ENCODE peak calls at places on chromosome 20, in ten cellular contexts. One of them, this sample, is unnamed.

GRCh38 chr20:63542696-63543095 is 4.9 kb downstream of the SRMS start:
- DNase-seq in NCI-H510A treated with DMSO at 0.1 percent for 48 hours: no peak
- DNase-seq in stimulated activated CD4-positive, alpha-beta T cell treated with anti-CD3 and anti-CD28 coated beads, Interleukin-15, amount 100 ng/mL, for 24 hours: no peak
- DNase-seq in neuronal stem cell: no peak
- DNase-seq in fibroblast of villous mesenchyme: no peak
- DNase-seq in HS-5: no peak
- DNase-seq in GM23248: no peak
- DNase-seq in LHCN-M2: no peak
- DNase-seq in mucosa of gallbladder: no peak
- DNase-seq in neural progenitor cell: no peak
- DNase-seq in this sample: no peak

GRCh38 chr20:9912858-9913434 is 74.1 kb upstream of the PAK5 start:
- DNase-seq in NCI-H510A treated with DMSO at 0.1 percent for 48 hours: peak
- DNase-seq in stimulated activated CD4-positive, alpha-beta T cell treated with anti-CD3 and anti-CD28 coated beads, Interleukin-15, amount 100 ng/mL, for 24 hours: peak
- DNase-seq in neuronal stem cell: peak
- DNase-seq in fibroblast of villous mesenchyme: peak
- DNase-seq in HS-5: peak
- DNase-seq in GM23248: peak
- DNase-seq in LHCN-M2: peak
- DNase-seq in mucosa of gallbladder: peak
- DNase-seq in neural progenitor cell: peak
- DNase-seq in this sample: peak

GRCh38 chr20:62583424-62583920 is 58.8 kb upstream of the SLCO4A1 start:
- DNase-seq in NCI-H510A treated with DMSO at 0.1 percent for 48 hours: no peak
- DNase-seq in stimulated activated CD4-positive, alpha-beta T cell treated with anti-CD3 and anti-CD28 coated beads, Interleukin-15, amount 100 ng/mL, for 24 hours: no peak
- DNase-seq in neuronal stem cell: no peak
- DNase-seq in fibroblast of villous mesenchyme: no peak
- DNase-seq in HS-5: no peak
- DNase-seq in GM23248: peak
- DNase-seq in LHCN-M2: peak
- DNase-seq in mucosa of gallbladder: peak
- DNase-seq in neural progenitor cell: peak
- DNase-seq in this sample: no peak

GRCh38 chr20:59435496-59435895 is 135.1 kb downstream of the EDN3 start:
- DNase-seq in NCI-H510A treated with DMSO at 0.1 percent for 48 hours: no peak
- DNase-seq in stimulated activated CD4-positive, alpha-beta T cell treated with anti-CD3 and anti-CD28 coated beads, Interleukin-15, amount 100 ng/mL, for 24 hours: no peak
- DNase-seq in neuronal stem cell: no peak
- DNase-seq in fibroblast of villous mesenchyme: no peak
- DNase-seq in HS-5: no peak
- DNase-seq in GM23248: no peak
- DNase-seq in LHCN-M2: no peak
- DNase-seq in mucosa of gallbladder: no peak
- DNase-seq in neural progenitor cell: no peak
- DNase-seq in this sample: no peak

GRCh38 chr20:56453347-56453746 is 15.1 kb upstream of the RTF2 start:
- DNase-seq in NCI-H510A treated with DMSO at 0.1 percent for 48 hours: no peak
- DNase-seq in stimulated activated CD4-positive, alpha-beta T cell treated with anti-CD3 and anti-CD28 coated beads, Interleukin-15, amount 100 ng/mL, for 24 hours: no peak
- DNase-seq in neuronal stem cell: no peak
- DNase-seq in fibroblast of villous mesenchyme: no peak
- DNase-seq in HS-5: no peak
- DNase-seq in GM23248: no peak
- DNase-seq in LHCN-M2: no peak
- DNase-seq in mucosa of gallbladder: no peak
- DNase-seq in neural progenitor cell: no peak
- DNase-seq in this sample: no peak

GRCh38 chr20:47360489-47361267 is 4.2 kb upstream of the ZMYND8 start:
- DNase-seq in NCI-H510A treated with DMSO at 0.1 percent for 48 hours: peak
- DNase-seq in stimulated activated CD4-positive, alpha-beta T cell treated with anti-CD3 and anti-CD28 coated beads, Interleukin-15, amount 100 ng/mL, for 24 hours: no peak
- DNase-seq in neuronal stem cell: peak
- DNase-seq in fibroblast of villous mesenchyme: peak
- DNase-seq in HS-5: no peak
- DNase-seq in GM23248: peak
- DNase-seq in LHCN-M2: peak
- DNase-seq in mucosa of gallbladder: peak
- DNase-seq in neural progenitor cell: peak
- DNase-seq in this sample: peak

GRCh38 chr20:18904624-18905023 is 91.0 kb downstream of the SCP2D1 start:
- DNase-seq in NCI-H510A treated with DMSO at 0.1 percent for 48 hours: peak
- DNase-seq in stimulated activated CD4-positive, alpha-beta T cell treated with anti-CD3 and anti-CD28 coated beads, Interleukin-15, amount 100 ng/mL, for 24 hours: no peak
- DNase-seq in neuronal stem cell: no peak
- DNase-seq in fibroblast of villous mesenchyme: no peak
- DNase-seq in HS-5: no peak
- DNase-seq in GM23248: peak
- DNase-seq in LHCN-M2: no peak
- DNase-seq in mucosa of gallbladder: peak
- DNase-seq in neural progenitor cell: peak
- DNase-seq in this sample: no peak

GRCh38 chr20:1383621-1384404 is 9.0 kb downstream of the FKBP1A start:
- DNase-seq in NCI-H510A treated with DMSO at 0.1 percent for 48 hours: peak
- DNase-seq in stimulated activated CD4-positive, alpha-beta T cell treated with anti-CD3 and anti-CD28 coated beads, Interleukin-15, amount 100 ng/mL, for 24 hours: no peak
- DNase-seq in neuronal stem cell: no peak
- DNase-seq in fibroblast of villous mesenchyme: no peak
- DNase-seq in HS-5: no peak
- DNase-seq in GM23248: no peak
- DNase-seq in LHCN-M2: no peak
- DNase-seq in mucosa of gallbladder: no peak
- DNase-seq in neural progenitor cell: no peak
- DNase-seq in this sample: no peak

GRCh38 chr20:3106658-3107463 is 22.3 kb upstream of the AVP start:
- DNase-seq in NCI-H510A treated with DMSO at 0.1 percent for 48 hours: peak
- DNase-seq in stimulated activated CD4-positive, alpha-beta T cell treated with anti-CD3 and anti-CD28 coated beads, Interleukin-15, amount 100 ng/mL, for 24 hours: no peak
- DNase-seq in neuronal stem cell: no peak
- DNase-seq in fibroblast of villous mesenchyme: no peak
- DNase-seq in HS-5: no peak
- DNase-seq in GM23248: no peak
- DNase-seq in LHCN-M2: no peak
- DNase-seq in mucosa of gallbladder: no peak
- DNase-seq in neural progenitor cell: peak
- DNase-seq in this sample: no peak

GRCh38 chr20:34240698-34241615 is at the start of gene ASIP:
- DNase-seq in NCI-H510A treated with DMSO at 0.1 percent for 48 hours: no peak
- DNase-seq in stimulated activated CD4-positive, alpha-beta T cell treated with anti-CD3 and anti-CD28 coated beads, Interleukin-15, amount 100 ng/mL, for 24 hours: no peak
- DNase-seq in neuronal stem cell: no peak
- DNase-seq in fibroblast of villous mesenchyme: no peak
- DNase-seq in HS-5: no peak
- DNase-seq in GM23248: no peak
- DNase-seq in LHCN-M2: no peak
- DNase-seq in mucosa of gallbladder: no peak
- DNase-seq in neural progenitor cell: no peak
- DNase-seq in this sample: no peak

GRCh38 chr20:58393299-58393698 is 4.3 kb downstream of the VAPB start:
- DNase-seq in NCI-H510A treated with DMSO at 0.1 percent for 48 hours: no peak
- DNase-seq in stimulated activated CD4-positive, alpha-beta T cell treated with anti-CD3 and anti-CD28 coated beads, Interleukin-15, amount 100 ng/mL, for 24 hours: no peak
- DNase-seq in neuronal stem cell: no peak
- DNase-seq in fibroblast of villous mesenchyme: peak
- DNase-seq in HS-5: no peak
- DNase-seq in GM23248: peak
- DNase-seq in LHCN-M2: peak
- DNase-seq in mucosa of gallbladder: no peak
- DNase-seq in neural progenitor cell: no peak
- DNase-seq in this sample: no peak

GRCh38 chr20:63653974-63654680 is 903 bp upstream of the STMN3 start:
- DNase-seq in NCI-H510A treated with DMSO at 0.1 percent for 48 hours: no peak
- DNase-seq in stimulated activated CD4-positive, alpha-beta T cell treated with anti-CD3 and anti-CD28 coated beads, Interleukin-15, amount 100 ng/mL, for 24 hours: no peak
- DNase-seq in neuronal stem cell: no peak
- DNase-seq in fibroblast of villous mesenchyme: no peak
- DNase-seq in HS-5: no peak
- DNase-seq in GM23248: no peak
- DNase-seq in LHCN-M2: no peak
- DNase-seq in mucosa of gallbladder: no peak
- DNase-seq in neural progenitor cell: no peak
- DNase-seq in this sample: no peak

GRCh38 chr20:53895385-53895755 is 175.0 kb downstream of the BCAS1 start:
- DNase-seq in NCI-H510A treated with DMSO at 0.1 percent for 48 hours: no peak
- DNase-seq in stimulated activated CD4-positive, alpha-beta T cell treated with anti-CD3 and anti-CD28 coated beads, Interleukin-15, amount 100 ng/mL, for 24 hours: no peak
- DNase-seq in neuronal stem cell: no peak
- DNase-seq in fibroblast of villous mesenchyme: no peak
- DNase-seq in HS-5: no peak
- DNase-seq in GM23248: no peak
- DNase-seq in LHCN-M2: no peak
- DNase-seq in mucosa of gallbladder: no peak
- DNase-seq in neural progenitor cell: no peak
- DNase-seq in this sample: no peak

GRCh38 chr20:38523697-38524096 is 51.1 kb downstream of the RALGAPB start:
- DNase-seq in NCI-H510A treated with DMSO at 0.1 percent for 48 hours: no peak
- DNase-seq in stimulated activated CD4-positive, alpha-beta T cell treated with anti-CD3 and anti-CD28 coated beads, Interleukin-15, amount 100 ng/mL, for 24 hours: no peak
- DNase-seq in neuronal stem cell: no peak
- DNase-seq in fibroblast of villous mesenchyme: peak
- DNase-seq in HS-5: peak
- DNase-seq in GM23248: peak
- DNase-seq in LHCN-M2: peak
- DNase-seq in mucosa of gallbladder: no peak
- DNase-seq in neural progenitor cell: no peak
- DNase-seq in this sample: no peak

GRCh38 chr20:1102016-1102415 is 16.4 kb upstream of the PSMF1 start:
- DNase-seq in NCI-H510A treated with DMSO at 0.1 percent for 48 hours: no peak
- DNase-seq in stimulated activated CD4-positive, alpha-beta T cell treated with anti-CD3 and anti-CD28 coated beads, Interleukin-15, amount 100 ng/mL, for 24 hours: no peak
- DNase-seq in neuronal stem cell: no peak
- DNase-seq in fibroblast of villous mesenchyme: no peak
- DNase-seq in HS-5: no peak
- DNase-seq in GM23248: no peak
- DNase-seq in LHCN-M2: no peak
- DNase-seq in mucosa of gallbladder: no peak
- DNase-seq in neural progenitor cell: no peak
- DNase-seq in this sample: no peak

GRCh38 chr20:5001174-5002076 is at the start of gene SLC23A2:
- DNase-seq in NCI-H510A treated with DMSO at 0.1 percent for 48 hours: peak
- DNase-seq in stimulated activated CD4-positive, alpha-beta T cell treated with anti-CD3 and anti-CD28 coated beads, Interleukin-15, amount 100 ng/mL, for 24 hours: peak
- DNase-seq in neuronal stem cell: no peak
- DNase-seq in fibroblast of villous mesenchyme: no peak
- DNase-seq in HS-5: no peak
- DNase-seq in GM23248: peak
- DNase-seq in LHCN-M2: no peak
- DNase-seq in mucosa of gallbladder: peak
- DNase-seq in neural progenitor cell: peak
- DNase-seq in this sample: no peak

GRCh38 chr20:3471397-3472021 is 691 bp downstream of the ATRN start:
- DNase-seq in NCI-H510A treated with DMSO at 0.1 percent for 48 hours: no peak
- DNase-seq in stimulated activated CD4-positive, alpha-beta T cell treated with anti-CD3 and anti-CD28 coated beads, Interleukin-15, amount 100 ng/mL, for 24 hours: no peak
- DNase-seq in neuronal stem cell: no peak
- DNase-seq in fibroblast of villous mesenchyme: no peak
- DNase-seq in HS-5: no peak
- DNase-seq in GM23248: peak
- DNase-seq in LHCN-M2: no peak
- DNase-seq in mucosa of gallbladder: no peak
- DNase-seq in neural progenitor cell: peak
- DNase-seq in this sample: no peak

GRCh38 chr20:44540834-44541233 is 19.0 kb upstream of the SERINC3 start:
- DNase-seq in NCI-H510A treated with DMSO at 0.1 percent for 48 hours: no peak
- DNase-seq in stimulated activated CD4-positive, alpha-beta T cell treated with anti-CD3 and anti-CD28 coated beads, Interleukin-15, amount 100 ng/mL, for 24 hours: no peak
- DNase-seq in neuronal stem cell: no peak
- DNase-seq in fibroblast of villous mesenchyme: peak
- DNase-seq in HS-5: no peak
- DNase-seq in GM23248: peak
- DNase-seq in LHCN-M2: peak
- DNase-seq in mucosa of gallbladder: no peak
- DNase-seq in neural progenitor cell: no peak
- DNase-seq in this sample: no peak

GRCh38 chr20:53870426-53871199 is 199.8 kb downstream of the BCAS1 start:
- DNase-seq in NCI-H510A treated with DMSO at 0.1 percent for 48 hours: peak
- DNase-seq in stimulated activated CD4-positive, alpha-beta T cell treated with anti-CD3 and anti-CD28 coated beads, Interleukin-15, amount 100 ng/mL, for 24 hours: no peak
- DNase-seq in neuronal stem cell: no peak
- DNase-seq in fibroblast of villous mesenchyme: no peak
- DNase-seq in HS-5: no peak
- DNase-seq in GM23248: peak
- DNase-seq in LHCN-M2: no peak
- DNase-seq in mucosa of gallbladder: no peak
- DNase-seq in neural progenitor cell: no peak
- DNase-seq in this sample: no peak

GRCh38 chr20:56710577-56711465 is 81.7 kb downstream of the TFAP2C start:
- DNase-seq in NCI-H510A treated with DMSO at 0.1 percent for 48 hours: no peak
- DNase-seq in stimulated activated CD4-positive, alpha-beta T cell treated with anti-CD3 and anti-CD28 coated beads, Interleukin-15, amount 100 ng/mL, for 24 hours: no peak
- DNase-seq in neuronal stem cell: no peak
- DNase-seq in fibroblast of villous mesenchyme: peak
- DNase-seq in HS-5: peak
- DNase-seq in GM23248: peak
- DNase-seq in LHCN-M2: no peak
- DNase-seq in mucosa of gallbladder: no peak
- DNase-seq in neural progenitor cell: no peak
- DNase-seq in this sample: no peak

GRCh38 chr20:50360218-50360672 is 149.9 kb upstream of the PTPN1 start:
- DNase-seq in NCI-H510A treated with DMSO at 0.1 percent for 48 hours: peak
- DNase-seq in stimulated activated CD4-positive, alpha-beta T cell treated with anti-CD3 and anti-CD28 coated beads, Interleukin-15, amount 100 ng/mL, for 24 hours: no peak
- DNase-seq in neuronal stem cell: no peak
- DNase-seq in fibroblast of villous mesenchyme: no peak
- DNase-seq in HS-5: no peak
- DNase-seq in GM23248: no peak
- DNase-seq in LHCN-M2: no peak
- DNase-seq in mucosa of gallbladder: no peak
- DNase-seq in neural progenitor cell: no peak
- DNase-seq in this sample: no peak

GRCh38 chr20:61778485-61778863 is 287.2 kb downstream of the TAF4 start:
- DNase-seq in NCI-H510A treated with DMSO at 0.1 percent for 48 hours: no peak
- DNase-seq in stimulated activated CD4-positive, alpha-beta T cell treated with anti-CD3 and anti-CD28 coated beads, Interleukin-15, amount 100 ng/mL, for 24 hours: no peak
- DNase-seq in neuronal stem cell: no peak
- DNase-seq in fibroblast of villous mesenchyme: no peak
- DNase-seq in HS-5: no peak
- DNase-seq in GM23248: no peak
- DNase-seq in LHCN-M2: no peak
- DNase-seq in mucosa of gallbladder: no peak
- DNase-seq in neural progenitor cell: no peak
- DNase-seq in this sample: no peak

GRCh38 chr20:41218466-41218865 is 81.1 kb downstream of the PLCG1 start:
- DNase-seq in NCI-H510A treated with DMSO at 0.1 percent for 48 hours: no peak
- DNase-seq in stimulated activated CD4-positive, alpha-beta T cell treated with anti-CD3 and anti-CD28 coated beads, Interleukin-15, amount 100 ng/mL, for 24 hours: no peak
- DNase-seq in neuronal stem cell: no peak
- DNase-seq in fibroblast of villous mesenchyme: peak
- DNase-seq in HS-5: no peak
- DNase-seq in GM23248: peak
- DNase-seq in LHCN-M2: peak
- DNase-seq in mucosa of gallbladder: no peak
- DNase-seq in neural progenitor cell: no peak
- DNase-seq in this sample: no peak

GRCh38 chr20:63500902-63501817 is 2.3 kb upstream of the EEF1A2 start:
- DNase-seq in NCI-H510A treated with DMSO at 0.1 percent for 48 hours: no peak
- DNase-seq in stimulated activated CD4-positive, alpha-beta T cell treated with anti-CD3 and anti-CD28 coated beads, Interleukin-15, amount 100 ng/mL, for 24 hours: no peak
- DNase-seq in neuronal stem cell: no peak
- DNase-seq in fibroblast of villous mesenchyme: no peak
- DNase-seq in HS-5: no peak
- DNase-seq in GM23248: no peak
- DNase-seq in LHCN-M2: no peak
- DNase-seq in mucosa of gallbladder: no peak
- DNase-seq in neural progenitor cell: no peak
- DNase-seq in this sample: no peak

GRCh38 chr20:48631114-48632016 is 196.4 kb downstream of the PREX1 start:
- DNase-seq in NCI-H510A treated with DMSO at 0.1 percent for 48 hours: no peak
- DNase-seq in stimulated activated CD4-positive, alpha-beta T cell treated with anti-CD3 and anti-CD28 coated beads, Interleukin-15, amount 100 ng/mL, for 24 hours: no peak
- DNase-seq in neuronal stem cell: no peak
- DNase-seq in fibroblast of villous mesenchyme: peak
- DNase-seq in HS-5: peak
- DNase-seq in GM23248: peak
- DNase-seq in LHCN-M2: peak
- DNase-seq in mucosa of gallbladder: no peak
- DNase-seq in neural progenitor cell: no peak
- DNase-seq in this sample: no peak

GRCh38 chr20:3340443-3340842 is 67.0 kb downstream of the DNAAF9 start:
- DNase-seq in NCI-H510A treated with DMSO at 0.1 percent for 48 hours: no peak
- DNase-seq in stimulated activated CD4-positive, alpha-beta T cell treated with anti-CD3 and anti-CD28 coated beads, Interleukin-15, amount 100 ng/mL, for 24 hours: no peak
- DNase-seq in neuronal stem cell: no peak
- DNase-seq in fibroblast of villous mesenchyme: no peak
- DNase-seq in HS-5: no peak
- DNase-seq in GM23248: peak
- DNase-seq in LHCN-M2: no peak
- DNase-seq in mucosa of gallbladder: peak
- DNase-seq in neural progenitor cell: no peak
- DNase-seq in this sample: no peak

GRCh38 chr20:58818585-58819285 is 32.0 kb downstream of the GNAS-AS1 start:
- DNase-seq in NCI-H510A treated with DMSO at 0.1 percent for 48 hours: no peak
- DNase-seq in stimulated activated CD4-positive, alpha-beta T cell treated with anti-CD3 and anti-CD28 coated beads, Interleukin-15, amount 100 ng/mL, for 24 hours: peak
- DNase-seq in neuronal stem cell: no peak
- DNase-seq in fibroblast of villous mesenchyme: peak
- DNase-seq in HS-5: peak
- DNase-seq in GM23248: peak
- DNase-seq in LHCN-M2: peak
- DNase-seq in mucosa of gallbladder: no peak
- DNase-seq in neural progenitor cell: no peak
- DNase-seq in this sample: no peak

GRCh38 chr20:58868795-58869194 is 16.3 kb downstream of the GNAS start:
- DNase-seq in NCI-H510A treated with DMSO at 0.1 percent for 48 hours: no peak
- DNase-seq in stimulated activated CD4-positive, alpha-beta T cell treated with anti-CD3 and anti-CD28 coated beads, Interleukin-15, amount 100 ng/mL, for 24 hours: no peak
- DNase-seq in neuronal stem cell: no peak
- DNase-seq in fibroblast of villous mesenchyme: no peak
- DNase-seq in HS-5: no peak
- DNase-seq in GM23248: no peak
- DNase-seq in LHCN-M2: no peak
- DNase-seq in mucosa of gallbladder: no peak
- DNase-seq in neural progenitor cell: peak
- DNase-seq in this sample: no peak